ENCODE peak calls at places on chromosomes 1 and 21, in four cellular contexts. M, Q, A and O are unnamed samples.

GRCh38 chr1:222844108-222844779 is 29.4 kb downstream of the DISP1 start:
- DNase-seq in A (peak), Q (no peak), M (no peak), O (no peak)

GRCh38 chr1:64392109-64392508 is 77.8 kb upstream of the CACHD1 start:
- DNase-seq in Q (no peak), M (peak), A (no peak), O (no peak)

GRCh38 chr1:89578151-89578550 is 53.5 kb downstream of the LRRC8B start:
- DNase-seq in A (no peak), Q (no peak), M (no peak), O (no peak)

GRCh38 chr1:100631015-100631521 is 88.5 kb upstream of the VCAM1 start:
- DNase-seq in A (no peak), Q (no peak), M (peak), O (no peak)

GRCh38 chr1:203112451-203112850 is 15.1 kb upstream of the ADORA1 start:
- DNase-seq in A (no peak), M (no peak), Q (no peak), O (no peak)

GRCh38 chr1:117851687-117852086 is 77.7 kb downstream of the GDAP2 start:
- DNase-seq in A (no peak), Q (no peak), M (no peak), O (no peak)

GRCh38 chr1:9279172-9279840 is 13.4 kb upstream of the SPSB1 start:
- DNase-seq in A (no peak), Q (peak), M (no peak), O (no peak)

GRCh38 chr1:43258370-43258769 is 11.4 kb upstream of the TMEM125 start:
- DNase-seq in M (no peak), A (no peak), Q (peak), O (no peak)

GRCh38 chr1:35968396-35968795 is 37.5 kb downstream of the AGO3 start:
- DNase-seq in Q (no peak), M (no peak), A (no peak), O (no peak)

GRCh38 chr1:30064547-30064946 is 658.8 kb downstream of the MATN1 start:
- DNase-seq in M (no peak), A (no peak), Q (no peak), O (no peak)

GRCh38 chr1:244735404-244735803 is 82.5 kb downstream of the DESI2 start:
- DNase-seq in M (peak), Q (no peak), A (no peak), O (no peak)

GRCh38 chr1:53546409-53547155 is 87.4 kb downstream of the DMRTB1 start:
- DNase-seq in Q (peak), A (no peak), M (no peak), O (no peak)

GRCh38 chr1:180611016-180611930 is 20.5 kb upstream of the XPR1 start:
- DNase-seq in Q (no peak), M (peak), A (no peak), O (no peak)

GRCh38 chr1:230621290-230622022 is 20.8 kb upstream of the COG2 start:
- DNase-seq in Q (no peak), M (no peak), A (no peak), O (no peak)

GRCh38 chr1:230752407-230752806 is 5.2 kb downstream of the CAPN9 start:
- DNase-seq in M (no peak), A (no peak), Q (no peak), O (no peak)

GRCh38 chr21:28252923-28253322 is 739.8 kb downstream of the LTN1 start:
- DNase-seq in Q (no peak), A (no peak), M (no peak), O (no peak)

GRCh38 chr1:178488393-178488792 is 8.4 kb downstream of the CLEC20A start:
- DNase-seq in M (no peak), Q (no peak), A (no peak), O (no peak)

GRCh38 chr1:89407355-89407754 is 43.5 kb downstream of the GBP6 start:
- DNase-seq in M (no peak), Q (no peak), A (no peak), O (no peak)

GRCh38 chr1:61210435-61211012 is 128.2 kb downstream of the NFIA start:
- DNase-seq in Q (no peak), A (no peak), M (peak), O (no peak)

GRCh38 chr1:33305016-33305415 is 15.9 kb downstream of the A3GALT2 start:
- DNase-seq in M (no peak), A (no peak), Q (peak), O (no peak)

GRCh38 chr1:182617734-182618288 is 13.6 kb upstream of the RGS16 start:
- DNase-seq in M (peak), Q (no peak), A (no peak), O (no peak)

GRCh38 chr1:228777211-228777610 is 41.9 kb downstream of the RHOU start:
- DNase-seq in M (peak), Q (no peak), A (no peak), O (no peak)

GRCh38 chr21:20998886-20999285 is 677 bp downstream of the NCAM2 start:
- DNase-seq in A (no peak), M (no peak), Q (no peak), O (no peak)

GRCh38 chr1:23020731-23021130 is 1.5 kb downstream of the KDM1A start:
- DNase-seq in Q (no peak), M (peak), A (no peak), O (no peak)

GRCh38 chr1:43171312-43171875 is 696 bp downstream of the EBNA1BP2 start:
- DNase-seq in Q (no peak), M (no peak), A (no peak), O (no peak)

GRCh38 chr1:157925419-157926166 is 67.9 kb upstream of the KIRREL1 start:
- DNase-seq in Q (no peak), M (no peak), A (no peak), O (no peak)

GRCh38 chr1:24849653-24850295 is 80.3 kb downstream of the RUNX3 start:
- DNase-seq in M (no peak), Q (peak), A (no peak), O (no peak)

GRCh38 chr1:226419284-226419683 is 11.4 kb upstream of the PARP1 start:
- DNase-seq in Q (no peak), A (no peak), M (no peak), O (no peak)

GRCh38 chr1:50426702-50427085 is 3.5 kb upstream of the DMRTA2 start:
- DNase-seq in M (no peak), A (no peak), Q (no peak), O (no peak)

GRCh38 chr1:27959792-27960603 is at the start of gene XKR8:
- DNase-seq in A (no peak), M (peak), Q (peak), O (peak)

GRCh38 chr1:56992318-56993136 is 26.7 kb upstream of the C8B start:
- DNase-seq in A (no peak), Q (no peak), M (no peak), O (no peak)